ENCODE peak calls at places on chromosome 19, in ten cellular contexts. M is fibroblast of mammary gland; O is A549; P is CD4-positive, CD25-positive, alpha-beta regulatory T cell; N is fibroblast of lung; H is HFF-Myc; G is cardiac muscle cell; U is bronchial epithelial cell; X is stomach; D is right atrium auricular region. C is an unnamed sample.

GRCh38 chr19:42272989-42273406 is 3.9 kb downstream of the CIC start:
- DNase-seq in G (no peak), D (no peak), O (no peak), X (no peak), H (no peak), U (no peak), N (no peak), P (no peak), M (no peak), C (no peak)

GRCh38 chr19:33777753-33778088 is 18.9 kb upstream of the KCTD15 start:
- DNase-seq in O (no peak), P (no peak), N (no peak), G (no peak), M (no peak), X (no peak), H (no peak), D (no peak), U (no peak), C (no peak)

GRCh38 chr19:8340341-8341096 is 2.5 kb downstream of the KANK3 start:
- DNase-seq in X (peak; percentile 37), H (no peak), N (peak; percentile 91), M (no peak), G (peak; percentile 49), U (no peak), P (no peak), O (no peak), D (peak; percentile 73), C (no peak)

GRCh38 chr19:58572026-58572817 is 913 bp downstream of the MZF1 start:
- DNase-seq in N (no peak), H (no peak), M (no peak), P (no peak), O (no peak), U (no peak), X (no peak), G (no peak), D (no peak), C (no peak)

GRCh38 chr19:47230921-47231214 is at the start of gene BBC3:
- DNase-seq in G (no peak), P (no peak), M (no peak), X (no peak), D (no peak), O (no peak), U (no peak), H (no peak), N (no peak), C (no peak)

GRCh38 chr19:13920940-13921744 is 15.1 kb downstream of the CC2D1A start:
- DNase-seq in G (peak; percentile 57), O (peak; percentile 28), N (peak; percentile 48), X (no peak), P (peak; percentile 21), U (peak; percentile 53), M (peak; percentile 64), H (no peak), D (no peak), C (no peak)

GRCh38 chr19:21138130-21138529 is 3.7 kb upstream of the ZNF431 start:
- DNase-seq in X (no peak), P (no peak), U (no peak), N (no peak), H (no peak), O (no peak), G (no peak), D (no peak), M (no peak), C (no peak)

GRCh38 chr19:44308011-44308410 is 3.2 kb upstream of the ZNF235 start:
- DNase-seq in X (no peak), U (peak; percentile 28), O (no peak), P (no peak), G (peak; percentile 22), N (no peak), M (peak; percentile 42), D (no peak), H (no peak), C (no peak)

GRCh38 chr19:28727133-28727834 is 485.7 kb downstream of the UQCRFS1 start:
- DNase-seq in U (no peak), D (no peak), P (peak; percentile 10), M (peak; percentile 7), X (no peak), N (peak; percentile 34), O (no peak), H (no peak), G (peak; percentile 61), C (no peak)

GRCh38 chr19:24073807-24074206 is 13.2 kb upstream of the ZNF254 start:
- DNase-seq in O (no peak), U (peak; percentile 96), D (no peak), X (peak; percentile 31), N (no peak), M (no peak), H (no peak), P (no peak), G (no peak), C (no peak)

GRCh38 chr19:58042709-58043340 is 9.0 kb downstream of the ZSCAN1 start:
- DNase-seq in H (no peak), G (no peak), D (no peak), P (no peak), M (no peak), X (no peak), N (no peak), O (no peak), U (no peak), C (no peak)

GRCh38 chr19:58330458-58330857 is 3.7 kb downstream of the ZSCAN22 start:
- DNase-seq in N (peak; percentile 83), G (peak; percentile 68), U (peak; percentile 74), X (peak; percentile 31), D (no peak), M (peak; percentile 88), H (no peak), O (peak; percentile 55), P (no peak), C (no peak)

GRCh38 chr19:6678690-6679109 is 8.7 kb upstream of the TNFSF14 start:
- DNase-seq in U (peak; percentile 65), O (no peak), D (no peak), N (no peak), M (peak; percentile 33), P (no peak), H (no peak), X (no peak), G (no peak), C (no peak)

GRCh38 chr19:41882568-41883462 is at the start of gene ARHGEF1:
- DNase-seq in X (peak; percentile 62), D (no peak), P (peak; percentile 66), G (peak; percentile 40), U (no peak), N (peak; percentile 18), H (no peak), O (peak; percentile 90), M (no peak), C (no peak)

GRCh38 chr19:39307822-39308530 is 11.8 kb downstream of the IFNL1 start:
- DNase-seq in M (no peak), U (no peak), O (no peak), H (no peak), N (no peak), G (no peak), P (no peak), D (no peak), X (no peak), C (no peak)
- H3K4me3 ChIP-seq in M (no peak overlapping the region), U (no peak overlapping the region), O (peak overlapping the region; percentile 31), H (no peak overlapping the region), N (no peak overlapping the region), G (peak overlapping the region; percentile 48), P (no peak overlapping the region), D (peak overlapping the region; percentile 41), X (peak overlapping the region; percentile 41), C (no peak overlapping the region)

GRCh38 chr19:2252481-2253105 is 3.5 kb downstream of the AMH start:
- DNase-seq in D (no peak), M (no peak), G (no peak), U (no peak), H (no peak), N (no peak), P (peak; percentile 25), O (no peak), X (no peak), C (no peak)
- H3K4me3 ChIP-seq in D (peak overlapping the region; percentile 21), M (no peak overlapping the region), G (no peak overlapping the region), U (no peak overlapping the region), H (no peak overlapping the region), N (no peak overlapping the region), P (no peak overlapping the region), O (no peak overlapping the region), X (peak overlapping the region; percentile 40), C (no peak overlapping the region)

DNA sequence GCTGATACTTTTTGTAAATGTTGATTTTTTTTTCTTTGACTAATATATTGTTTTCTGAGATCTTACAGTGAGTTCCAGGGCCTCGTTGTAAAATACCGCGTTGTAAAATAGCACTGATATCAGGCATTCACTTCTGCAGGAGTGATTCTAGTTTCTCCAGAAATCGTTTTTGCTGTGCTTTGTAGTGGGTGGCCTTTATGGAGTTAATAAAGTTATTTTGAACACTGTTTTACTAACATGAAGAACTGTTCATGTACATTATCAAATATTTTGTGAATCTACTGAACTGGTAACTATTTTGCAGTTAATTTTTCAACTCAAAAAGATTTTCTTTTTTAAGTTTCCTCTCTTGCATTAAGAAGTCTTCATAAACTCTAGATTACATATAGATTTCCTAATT is 985 bp upstream of the ZNF266 start:
- DNase-seq in H (no peak), N (no peak), G (no peak), U (no peak), M (no peak), D (no peak), P (no peak), X (no peak), O (no peak), C (no peak)
- H3K4me3 ChIP-seq in H (no peak overlapping the region), N (peak overlapping the region; percentile 90), G (peak overlapping the region; percentile 80), U (no peak overlapping the region), M (no peak overlapping the region), D (no peak overlapping the region), P (peak overlapping the region; percentile 13), X (no peak overlapping the region), O (no peak overlapping the region), C (peak overlapping the region; percentile 77)

GRCh38 chr19:49391581-49392399 is 3.7 kb downstream of the KASH5 start:
- DNase-seq in P (peak; percentile 79), O (peak; percentile 93), M (peak; percentile 63), H (peak; percentile 26), G (peak; percentile 78), X (peak; percentile 82), D (peak; percentile 63), U (peak; percentile 59), N (peak; percentile 59), C (no peak)

GRCh38 chr19:49389406-49389805 is 1.4 kb downstream of the KASH5 start:
- DNase-seq in H (no peak), U (no peak), M (no peak), N (no peak), D (no peak), G (no peak), P (no peak), X (no peak), O (no peak), C (no peak)

GRCh38 chr19:49390978-49391304 is 2.9 kb downstream of the KASH5 start:
- DNase-seq in H (no peak), O (no peak), G (no peak), P (no peak), D (no peak), N (no peak), M (no peak), X (no peak), U (no peak), C (no peak)

GRCh38 chr19:49390131-49390977 is 2.3 kb downstream of the KASH5 start:
- DNase-seq in M (no peak), N (no peak), U (no peak), X (no peak), P (no peak), G (no peak), O (no peak), H (no peak), D (no peak), C (no peak)

DNA sequence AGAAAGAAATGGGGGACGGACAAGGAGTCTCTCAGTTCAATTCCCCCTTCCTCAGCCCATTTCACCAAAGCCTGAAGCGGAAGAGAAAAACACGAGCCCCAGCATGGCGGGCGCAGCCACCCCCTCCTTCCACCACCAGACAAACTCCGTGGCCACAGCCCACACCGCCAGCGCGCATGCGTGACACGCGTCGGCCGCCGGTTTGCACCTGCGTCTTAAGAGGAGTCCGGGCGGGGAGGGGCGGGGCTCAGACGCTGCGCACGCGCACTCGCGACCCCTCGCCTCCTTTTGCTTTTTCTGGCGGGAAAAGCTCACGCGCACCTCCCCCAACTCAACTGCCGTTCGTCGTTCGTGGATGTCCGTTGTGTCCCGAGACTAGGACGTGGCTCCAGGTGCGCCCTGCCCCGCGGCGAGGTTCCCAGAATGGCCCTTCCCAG is at the start of gene KASH5:
- DNase-seq in P (peak; percentile 81), N (peak; percentile 52), D (peak; percentile 65), M (peak; percentile 52), U (peak; percentile 31), G (peak; percentile 77), H (no peak), O (peak; percentile 53), X (peak; percentile 83), C (no peak)
- H3K4me3 ChIP-seq in P (no peak within 1 kb of the TSS), N (no peak within 1 kb of the TSS), D (peak within 1 kb of the TSS; percentile 24), M (no peak within 1 kb of the TSS), U (peak within 1 kb of the TSS; percentile 6), G (no peak within 1 kb of the TSS), H (no peak within 1 kb of the TSS), O (no peak within 1 kb of the TSS), X (peak within 1 kb of the TSS; percentile 11), C (no peak within 1 kb of the TSS)